ENCODE peak calls at places on chromosomes 11 and 22, in four cellular contexts. G, E, R and Q are unnamed samples.

GRCh38 chr22:22556578-22556977 is 2.5 kb downstream of the PRAME start:
- DNase-seq in G (no peak), E (no peak), R (no peak), Q (no peak)

GRCh38 chr11:10350341-10350740 is 45.5 kb downstream of the ADM start:
- DNase-seq in G (peak), E (no peak), R (no peak), Q (no peak)

GRCh38 chr11:8019671-8020597 is 32.8 kb downstream of the EIF3F start:
- DNase-seq in G (peak), E (peak), R (no peak), Q (peak)

GRCh38 chr11:68798221-68798813 is 43.4 kb downstream of the CPT1A start:
- DNase-seq in G (peak), E (no peak), R (no peak), Q (no peak)

GRCh38 chr11:130631119-130631518 is 182.7 kb downstream of the ADAMTS15 start:
- DNase-seq in G (peak), E (no peak), R (peak), Q (no peak)

GRCh38 chr11:75635009-75635909 is 33.6 kb downstream of the MAP6 start:
- DNase-seq in G (peak), E (no peak), R (no peak), Q (no peak)

GRCh38 chr11:129374993-129375721 is 491 bp upstream of the BARX2 start:
- DNase-seq in G (no peak), E (no peak), R (no peak), Q (peak)

GRCh38 chr11:130606181-130606580 is 157.7 kb downstream of the ADAMTS15 start:
- DNase-seq in G (peak), E (no peak), R (no peak), Q (no peak)